ENCODE peak calls at places on chromosomes 2 and 18, in six cellular contexts. One of them, this sample, is unnamed.

GRCh38 chr2:4674007-4674406 is 970.6 kb downstream of the DCDC2C start:
- DNase-seq in endothelial cell: no peak
- DNase-seq in left ventricle myocardium inferior: no peak
- DNase-seq in coronary artery: no peak
- DNase-seq in type B pancreatic cell: no peak
- DNase-seq in GM06990: no peak
- DNase-seq in this sample: no peak

GRCh38 chr2:127641846-127642510 is 4.0 kb upstream of the GPR17 start:
- DNase-seq in type B pancreatic cell: no peak
- DNase-seq in GM06990: no peak
- DNase-seq in left ventricle myocardium inferior: no peak
- DNase-seq in endothelial cell: no peak
- DNase-seq in coronary artery: no peak
- DNase-seq in this sample: no peak

GRCh38 chr2:97935719-97936161 is 60.0 kb downstream of the TMEM131 start:
- DNase-seq in left ventricle myocardium inferior: no peak
- DNase-seq in endothelial cell: no peak
- DNase-seq in GM06990: no peak
- DNase-seq in type B pancreatic cell: no peak
- DNase-seq in coronary artery: no peak
- DNase-seq in this sample: no peak

GRCh38 chr2:46320141-46320567 is 22.9 kb downstream of the EPAS1 start:
- DNase-seq in coronary artery: no peak
- DNase-seq in type B pancreatic cell: no peak
- DNase-seq in left ventricle myocardium inferior: no peak
- DNase-seq in GM06990: no peak
- DNase-seq in endothelial cell: no peak
- DNase-seq in this sample: no peak

GRCh38 chr2:62074233-62074632 is 121.7 kb upstream of the B3GNT2 start:
- DNase-seq in left ventricle myocardium inferior: no peak
- DNase-seq in coronary artery: no peak
- DNase-seq in endothelial cell: no peak
- DNase-seq in GM06990: no peak
- DNase-seq in type B pancreatic cell: no peak
- DNase-seq in this sample: no peak

GRCh38 chr2:15907461-15908324 is 32.7 kb upstream of the MYCN start:
- DNase-seq in left ventricle myocardium inferior: no peak
- DNase-seq in endothelial cell: no peak
- DNase-seq in type B pancreatic cell: no peak
- DNase-seq in coronary artery: no peak
- DNase-seq in GM06990: no peak
- DNase-seq in this sample: no peak

GRCh38 chr18:79548986-79549637 is 130.5 kb upstream of the CTDP1 start:
- DNase-seq in type B pancreatic cell: no peak
- DNase-seq in endothelial cell: no peak
- DNase-seq in GM06990: no peak
- DNase-seq in left ventricle myocardium inferior: no peak
- DNase-seq in coronary artery: no peak
- DNase-seq in this sample: peak; percentile 83

GRCh38 chr2:25380586-25381360 is 39.0 kb upstream of the DNMT3A start:
- DNase-seq in coronary artery: no peak
- DNase-seq in endothelial cell: no peak
- DNase-seq in GM06990: no peak
- DNase-seq in left ventricle myocardium inferior: no peak
- DNase-seq in type B pancreatic cell: no peak
- DNase-seq in this sample: no peak

GRCh38 chr2:237359894-237360780 is 53.8 kb downstream of the COL6A3 start:
- DNase-seq in endothelial cell: no peak
- DNase-seq in coronary artery: no peak
- DNase-seq in GM06990: no peak
- DNase-seq in left ventricle myocardium inferior: no peak
- DNase-seq in type B pancreatic cell: no peak
- DNase-seq in this sample: no peak

GRCh38 chr18:48295586-48296311 is 113.4 kb downstream of the ZBTB7C start:
- DNase-seq in coronary artery: no peak
- DNase-seq in endothelial cell: peak; percentile 33
- DNase-seq in left ventricle myocardium inferior: no peak
- DNase-seq in GM06990: no peak
- DNase-seq in type B pancreatic cell: peak; percentile 60
- DNase-seq in this sample: peak; percentile 84

GRCh38 chr18:58161659-58162058 is 117.6 kb downstream of the NEDD4L start:
- DNase-seq in type B pancreatic cell: no peak
- DNase-seq in coronary artery: no peak
- DNase-seq in left ventricle myocardium inferior: no peak
- DNase-seq in endothelial cell: peak; percentile 17
- DNase-seq in GM06990: no peak
- DNase-seq in this sample: no peak

GRCh38 chr2:14681608-14682007 is 49.1 kb downstream of the LRATD1 start:
- DNase-seq in coronary artery: no peak
- DNase-seq in type B pancreatic cell: no peak
- DNase-seq in GM06990: no peak
- DNase-seq in endothelial cell: no peak
- DNase-seq in left ventricle myocardium inferior: no peak
- DNase-seq in this sample: no peak

GRCh38 chr18:59971871-59972270 is 72.1 kb downstream of the PMAIP1 start:
- DNase-seq in endothelial cell: no peak
- DNase-seq in type B pancreatic cell: no peak
- DNase-seq in coronary artery: no peak
- DNase-seq in left ventricle myocardium inferior: no peak
- DNase-seq in GM06990: no peak
- DNase-seq in this sample: no peak

GRCh38 chr2:177149155-177149503 is 63.5 kb upstream of the HNRNPA3 start:
- DNase-seq in left ventricle myocardium inferior: no peak
- DNase-seq in GM06990: no peak
- DNase-seq in coronary artery: no peak
- DNase-seq in endothelial cell: no peak
- DNase-seq in type B pancreatic cell: no peak
- DNase-seq in this sample: no peak
- TF ChIP-seq CTCF in left ventricle myocardium inferior: peak; percentile 30
- TF ChIP-seq CTCF in GM06990: no peak
- TF ChIP-seq CTCF in coronary artery: no peak
- TF ChIP-seq CTCF in endothelial cell: peak; percentile 26
- TF ChIP-seq CTCF in type B pancreatic cell: peak; percentile 52
- TF ChIP-seq CTCF in this sample: peak; percentile 20

GRCh38 chr18:4020026-4020425 is 435.1 kb downstream of the DLGAP1 start:
- DNase-seq in coronary artery: no peak
- DNase-seq in endothelial cell: no peak
- DNase-seq in GM06990: no peak
- DNase-seq in left ventricle myocardium inferior: no peak
- DNase-seq in type B pancreatic cell: no peak
- DNase-seq in this sample: no peak

GRCh38 chr18:4016391-4017049 is 438.6 kb downstream of the DLGAP1 start:
- DNase-seq in left ventricle myocardium inferior: no peak
- DNase-seq in GM06990: no peak
- DNase-seq in endothelial cell: no peak
- DNase-seq in coronary artery: no peak
- DNase-seq in type B pancreatic cell: no peak
- DNase-seq in this sample: no peak

GRCh38 chr18:4017479-4017878 is 437.6 kb downstream of the DLGAP1 start:
- DNase-seq in coronary artery: no peak
- DNase-seq in endothelial cell: peak; percentile 15
- DNase-seq in type B pancreatic cell: no peak
- DNase-seq in GM06990: no peak
- DNase-seq in left ventricle myocardium inferior: no peak
- DNase-seq in this sample: no peak
- TF ChIP-seq CTCF in coronary artery: no peak
- TF ChIP-seq CTCF in endothelial cell: peak; percentile 10
- TF ChIP-seq CTCF in type B pancreatic cell: peak; percentile 58
- TF ChIP-seq CTCF in GM06990: peak; percentile 58
- TF ChIP-seq CTCF in left ventricle myocardium inferior: peak; percentile 9
- TF ChIP-seq CTCF in this sample: peak; percentile 21

DNA sequence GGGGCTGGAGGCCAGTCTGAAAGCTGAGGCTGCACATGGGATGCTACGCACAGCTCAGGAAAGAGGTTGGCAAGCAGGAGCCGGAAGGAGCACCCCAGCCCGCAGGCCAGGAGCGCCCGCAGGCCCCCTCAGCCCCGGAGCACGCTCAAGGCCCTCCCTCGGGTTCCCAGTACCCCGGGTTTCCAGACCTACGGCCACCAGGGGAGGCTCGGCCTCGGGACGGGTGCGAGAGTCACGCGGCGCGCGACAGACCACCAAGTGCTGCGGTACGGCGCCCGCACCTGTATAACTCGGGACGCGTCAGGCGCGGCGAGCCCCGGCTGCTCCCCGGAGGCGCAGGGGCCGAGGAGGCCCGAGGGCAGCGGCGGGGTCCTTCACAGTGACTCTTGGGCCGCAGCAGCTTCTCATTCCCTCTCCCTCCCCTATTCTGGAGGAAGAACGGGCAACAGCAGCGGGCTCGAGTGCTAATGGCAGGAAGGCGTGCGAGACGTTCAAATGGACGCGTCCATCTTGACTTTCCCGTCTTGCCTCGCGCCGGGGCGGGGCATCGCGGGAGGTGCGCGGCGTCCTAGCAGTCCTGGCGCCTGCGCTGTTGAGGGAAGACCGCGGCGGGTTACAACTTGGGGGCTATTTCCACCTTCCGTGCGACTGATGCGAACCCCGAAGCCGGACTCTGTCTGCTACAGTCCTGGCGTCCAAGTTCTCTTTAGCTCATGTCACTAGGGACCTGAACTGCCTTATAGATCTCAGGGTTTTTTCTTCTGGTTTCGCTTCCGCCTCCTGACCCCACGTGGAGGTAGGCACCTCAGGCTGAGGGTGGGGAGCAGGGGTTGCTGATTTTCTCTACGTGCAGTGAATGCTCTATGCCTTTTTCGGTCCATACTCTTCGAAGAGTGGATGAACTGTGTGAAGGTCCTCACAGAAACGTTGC is at the start of gene ANAPC1:
- DNase-seq in type B pancreatic cell: peak; percentile 90
- DNase-seq in GM06990: peak; percentile 92
- DNase-seq in coronary artery: peak; percentile 83
- DNase-seq in endothelial cell: peak; percentile 85
- DNase-seq in left ventricle myocardium inferior: peak; percentile 80
- DNase-seq in this sample: peak; percentile 93
- TF ChIP-seq CTCF in type B pancreatic cell: no peak
- TF ChIP-seq CTCF in GM06990: no peak
- TF ChIP-seq CTCF in coronary artery: no peak
- TF ChIP-seq CTCF in endothelial cell: no peak
- TF ChIP-seq CTCF in left ventricle myocardium inferior: no peak
- TF ChIP-seq CTCF in this sample: no peak

GRCh38 chr2:42743667-42744005 is 20.3 kb downstream of the OXER1 start:
- DNase-seq in GM06990: no peak
- DNase-seq in type B pancreatic cell: no peak
- DNase-seq in endothelial cell: no peak
- DNase-seq in coronary artery: no peak
- DNase-seq in left ventricle myocardium inferior: no peak
- DNase-seq in this sample: no peak

GRCh38 chr2:42747422-42747821 is 16.5 kb downstream of the OXER1 start:
- DNase-seq in endothelial cell: no peak
- DNase-seq in left ventricle myocardium inferior: no peak
- DNase-seq in coronary artery: no peak
- DNase-seq in GM06990: no peak
- DNase-seq in type B pancreatic cell: no peak
- DNase-seq in this sample: no peak

GRCh38 chr2:42741140-42741539 is 22.8 kb downstream of the OXER1 start:
- DNase-seq in endothelial cell: no peak
- DNase-seq in left ventricle myocardium inferior: no peak
- DNase-seq in coronary artery: no peak
- DNase-seq in type B pancreatic cell: no peak
- DNase-seq in GM06990: no peak
- DNase-seq in this sample: no peak

GRCh38 chr2:42748846-42749245 is 15.1 kb downstream of the OXER1 start:
- DNase-seq in coronary artery: no peak
- DNase-seq in type B pancreatic cell: no peak
- DNase-seq in GM06990: no peak
- DNase-seq in left ventricle myocardium inferior: no peak
- DNase-seq in endothelial cell: no peak
- DNase-seq in this sample: no peak

GRCh38 chr2:42742740-42743666 is 20.9 kb downstream of the OXER1 start:
- DNase-seq in endothelial cell: no peak
- DNase-seq in coronary artery: no peak
- DNase-seq in left ventricle myocardium inferior: no peak
- DNase-seq in type B pancreatic cell: no peak
- DNase-seq in GM06990: no peak
- DNase-seq in this sample: no peak
- TF ChIP-seq CTCF in endothelial cell: no peak
- TF ChIP-seq CTCF in coronary artery: no peak
- TF ChIP-seq CTCF in left ventricle myocardium inferior: no peak
- TF ChIP-seq CTCF in type B pancreatic cell: no peak
- TF ChIP-seq CTCF in GM06990: peak; percentile 25
- TF ChIP-seq CTCF in this sample: no peak

GRCh38 chr18:12307871-12308385 is at the start of gene TUBB6:
- DNase-seq in GM06990: peak; percentile 61
- DNase-seq in left ventricle myocardium inferior: peak; percentile 79
- DNase-seq in endothelial cell: peak; percentile 82
- DNase-seq in coronary artery: peak; percentile 89
- DNase-seq in type B pancreatic cell: no peak
- DNase-seq in this sample: peak; percentile 93

GRCh38 chr18:12305930-12306629 is 2.0 kb upstream of the TUBB6 start:
- DNase-seq in coronary artery: peak; percentile 53
- DNase-seq in type B pancreatic cell: no peak
- DNase-seq in left ventricle myocardium inferior: no peak
- DNase-seq in endothelial cell: no peak
- DNase-seq in GM06990: no peak
- DNase-seq in this sample: no peak

GRCh38 chr18:12306752-12307151 is 1.3 kb upstream of the TUBB6 start:
- DNase-seq in GM06990: no peak
- DNase-seq in endothelial cell: no peak
- DNase-seq in type B pancreatic cell: no peak
- DNase-seq in left ventricle myocardium inferior: no peak
- DNase-seq in coronary artery: peak; percentile 64
- DNase-seq in this sample: no peak

GRCh38 chr18:12308386-12309100 is 502 bp downstream of the TUBB6 start:
- DNase-seq in GM06990: peak; percentile 66
- DNase-seq in left ventricle myocardium inferior: peak; percentile 89
- DNase-seq in coronary artery: peak; percentile 96
- DNase-seq in endothelial cell: peak; percentile 66
- DNase-seq in type B pancreatic cell: no peak
- DNase-seq in this sample: peak; percentile 94

DNA sequence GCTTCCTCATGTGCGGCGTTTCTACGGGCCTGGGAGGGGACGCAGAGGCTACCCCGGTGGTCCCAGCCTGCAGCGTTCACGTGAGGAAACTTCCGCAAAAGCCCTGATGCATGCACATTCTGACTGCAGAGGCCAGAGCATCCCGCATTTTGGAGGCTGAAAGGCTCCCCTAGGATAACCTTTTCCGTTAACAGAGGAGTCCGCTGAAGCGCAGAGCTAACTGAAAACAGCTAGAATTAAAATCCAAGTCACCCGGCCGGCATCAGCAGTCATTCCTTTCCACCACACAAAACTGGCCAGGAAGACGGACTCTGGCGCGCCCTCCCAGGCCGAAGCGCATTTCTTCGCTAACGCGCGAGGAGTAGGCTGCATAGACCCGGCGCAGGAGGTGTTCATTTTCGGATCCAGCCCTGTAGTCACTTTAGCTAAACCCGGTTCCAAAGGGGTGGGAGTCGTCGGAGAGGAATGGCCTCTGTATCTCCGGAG is 747 bp upstream of the TUBB6 start:
- DNase-seq in coronary artery: no peak
- DNase-seq in type B pancreatic cell: no peak
- DNase-seq in GM06990: no peak
- DNase-seq in left ventricle myocardium inferior: peak; percentile 64
- DNase-seq in endothelial cell: peak; percentile 58
- DNase-seq in this sample: no peak
- TF ChIP-seq CTCF in coronary artery: no peak
- TF ChIP-seq CTCF in type B pancreatic cell: no peak
- TF ChIP-seq CTCF in GM06990: no peak
- TF ChIP-seq CTCF in left ventricle myocardium inferior: peak; percentile 19
- TF ChIP-seq CTCF in endothelial cell: no peak
- TF ChIP-seq CTCF in this sample: no peak

This sample was measured in osteocyte.